ENCODE peak calls at places on chromosomes 2 and 18, in nine cellular contexts. R, Q, D, U, F, O, V, N and E are unnamed samples.

GRCh38 chr2:56522605-56523089 is 338.9 kb downstream of the CCDC85A start:
- DNase-seq in R (peak), V (no peak), O (no peak), D (peak), U (no peak), Q (no peak), N (no peak), F (no peak), E (no peak)

GRCh38 chr2:199465390-199465789 is 7.7 kb upstream of the SATB2 start:
- DNase-seq in N (no peak), Q (no peak), U (no peak), R (no peak), O (no peak), D (no peak), F (no peak), V (no peak), E (no peak)

GRCh38 chr2:120360307-120360855 is 14.4 kb downstream of the INHBB start:
- DNase-seq in V (no peak), U (no peak), O (no peak), D (peak), Q (no peak), R (peak), F (no peak), N (no peak), E (no peak)

GRCh38 chr2:110173523-110173922 is 31.3 kb downstream of the NPHP1 start:
- DNase-seq in Q (no peak), N (peak), R (peak), V (no peak), O (no peak), D (peak), U (no peak), F (no peak), E (no peak)

GRCh38 chr18:76972838-76973237 is 150.5 kb downstream of the ZNF236 start:
- DNase-seq in O (no peak), Q (no peak), D (peak), U (no peak), V (no peak), R (no peak), F (no peak), N (no peak), E (no peak)

GRCh38 chr18:23617412-23618009 is 31.2 kb upstream of the NPC1 start:
- DNase-seq in N (no peak), V (no peak), Q (no peak), O (peak), D (no peak), F (no peak), R (no peak), U (no peak), E (no peak)

GRCh38 chr18:62751341-62751821 is 36.0 kb downstream of the PHLPP1 start:
- DNase-seq in V (no peak), R (no peak), Q (no peak), F (no peak), O (peak), U (no peak), N (no peak), D (peak), E (no peak)

GRCh38 chr2:172770887-172771286 is 35.2 kb downstream of the RAPGEF4 start:
- DNase-seq in N (no peak), O (no peak), D (no peak), U (no peak), F (no peak), R (no peak), V (no peak), Q (no peak), E (no peak)

GRCh38 chr2:223815186-223815883 is 22.0 kb downstream of the AP1S3 start:
- DNase-seq in F (no peak), V (peak), O (no peak), Q (no peak), N (no peak), D (peak), R (peak), U (no peak), E (no peak)

GRCh38 chr18:74353169-74353775 is 37.6 kb downstream of the C18orf63 start:
- DNase-seq in N (peak), D (peak), O (peak), U (peak), Q (no peak), V (peak), F (no peak), R (peak), E (peak)

GRCh38 chr18:77267957-77268356 is 18.3 kb downstream of the GALR1 start:
- DNase-seq in F (no peak), N (no peak), R (no peak), V (no peak), U (no peak), Q (no peak), O (no peak), D (no peak), E (no peak)

GRCh38 chr2:74250189-74250631 is 51.8 kb downstream of the MTHFD2 start:
- DNase-seq in V (peak), O (peak), D (peak), F (peak), Q (peak), R (no peak), N (peak), U (peak), E (peak)

GRCh38 chr2:127525692-127526141 is 572 bp downstream of the IWS1 start:
- DNase-seq in Q (no peak), D (peak), V (peak), R (peak), F (no peak), N (peak), O (peak), U (peak), E (no peak)

GRCh38 chr2:10688921-10689807 is 611 bp downstream of the NOL10 start:
- DNase-seq in Q (no peak), N (no peak), D (peak), F (no peak), U (no peak), V (no peak), R (no peak), O (no peak), E (no peak)

GRCh38 chr2:219446101-219446504 is 11.5 kb downstream of the SPEG start:
- DNase-seq in R (peak), N (peak), V (no peak), U (no peak), O (no peak), Q (peak), F (no peak), D (peak), E (peak)